ENCODE peak calls at places on chromosomes 7 and 10, in six cellular contexts. One of them, this sample, is unnamed.

GRCh38 chr7:142357953-142358520 is 100.2 kb upstream of the PRSS58 start:
- DNase-seq in HepG2: peak
- DNase-seq in GM12878: peak
- DNase-seq in endothelial cell of umbilical vein: peak
- DNase-seq in K562: peak
- DNase-seq in A549: peak
- DNase-seq in this sample: peak

GRCh38 chr10:607545-608196 is 81.8 kb downstream of the DIP2C start:
- DNase-seq in HepG2: no peak
- DNase-seq in GM12878: no peak
- DNase-seq in endothelial cell of umbilical vein: no peak
- DNase-seq in K562: no peak
- DNase-seq in A549: no peak
- DNase-seq in this sample: no peak

GRCh38 chr10:130265542-130265941 is 129.4 kb downstream of the GLRX3 start:
- DNase-seq in HepG2: no peak
- DNase-seq in GM12878: no peak
- DNase-seq in endothelial cell of umbilical vein: no peak
- DNase-seq in K562: no peak
- DNase-seq in A549: no peak
- DNase-seq in this sample: no peak

GRCh38 chr10:110398419-110399162 is 93.9 kb upstream of the SMNDC1 start:
- DNase-seq in HepG2: peak
- DNase-seq in GM12878: no peak
- DNase-seq in endothelial cell of umbilical vein: peak
- DNase-seq in K562: no peak
- DNase-seq in A549: peak
- DNase-seq in this sample: peak

GRCh38 chr7:92436843-92437445 is 10.3 kb upstream of the GATAD1 start:
- DNase-seq in HepG2: no peak
- DNase-seq in GM12878: no peak
- DNase-seq in endothelial cell of umbilical vein: no peak
- DNase-seq in K562: no peak
- DNase-seq in A549: no peak
- DNase-seq in this sample: no peak

GRCh38 chr10:94546616-94547175 is 1.1 kb downstream of the HELLS start:
- DNase-seq in HepG2: no peak
- DNase-seq in GM12878: peak
- DNase-seq in endothelial cell of umbilical vein: peak
- DNase-seq in K562: peak
- DNase-seq in A549: peak
- DNase-seq in this sample: peak

GRCh38 chr7:78226059-78226658 is 427.6 kb downstream of the PHTF2 start:
- DNase-seq in HepG2: peak
- DNase-seq in GM12878: no peak
- DNase-seq in endothelial cell of umbilical vein: peak
- DNase-seq in K562: peak
- DNase-seq in A549: peak
- DNase-seq in this sample: peak

GRCh38 chr7:41918597-41918996 is 215.7 kb upstream of the INHBA start:
- DNase-seq in HepG2: no peak
- DNase-seq in GM12878: no peak
- DNase-seq in endothelial cell of umbilical vein: no peak
- DNase-seq in K562: no peak
- DNase-seq in A549: no peak
- DNase-seq in this sample: no peak

GRCh38 chr7:26305869-26306665 is 14.4 kb downstream of the SNX10 start:
- DNase-seq in HepG2: no peak
- DNase-seq in GM12878: no peak
- DNase-seq in endothelial cell of umbilical vein: no peak
- DNase-seq in K562: no peak
- DNase-seq in A549: no peak
- DNase-seq in this sample: no peak

GRCh38 chr10:46325021-46325420 is 38.2 kb downstream of the ANTXRL start:
- DNase-seq in HepG2: no peak
- DNase-seq in GM12878: no peak
- DNase-seq in endothelial cell of umbilical vein: no peak
- DNase-seq in K562: peak
- DNase-seq in A549: no peak
- DNase-seq in this sample: peak

GRCh38 chr10:30531751-30532530 is 97.6 kb downstream of the LYZL2 start:
- DNase-seq in HepG2: no peak
- DNase-seq in GM12878: no peak
- DNase-seq in endothelial cell of umbilical vein: no peak
- DNase-seq in K562: no peak
- DNase-seq in A549: no peak
- DNase-seq in this sample: peak

GRCh38 chr10:20855398-20856038 is 41.6 kb downstream of the NEBL start:
- DNase-seq in HepG2: peak
- DNase-seq in GM12878: no peak
- DNase-seq in endothelial cell of umbilical vein: peak
- DNase-seq in K562: no peak
- DNase-seq in A549: no peak
- DNase-seq in this sample: peak

GRCh38 chr7:92343719-92344118 is 97.9 kb downstream of the ANKIB1 start:
- DNase-seq in HepG2: no peak
- DNase-seq in GM12878: no peak
- DNase-seq in endothelial cell of umbilical vein: no peak
- DNase-seq in K562: no peak
- DNase-seq in A549: no peak
- DNase-seq in this sample: no peak

GRCh38 chr7:20783131-20783715 is 3.5 kb downstream of the SP8 start:
- DNase-seq in HepG2: no peak
- DNase-seq in GM12878: no peak
- DNase-seq in endothelial cell of umbilical vein: peak
- DNase-seq in K562: no peak
- DNase-seq in A549: no peak
- DNase-seq in this sample: no peak
- H3K4me3 ChIP-seq in HepG2: no peak
- H3K4me3 ChIP-seq in GM12878: no peak
- H3K4me3 ChIP-seq in endothelial cell of umbilical vein: no peak
- H3K4me3 ChIP-seq in K562: no peak
- H3K4me3 ChIP-seq in A549: no peak
- H3K4me3 ChIP-seq in this sample: no peak

GRCh38 chr10:12483996-12484944 is 134.9 kb downstream of the CAMK1D start:
- DNase-seq in HepG2: no peak
- DNase-seq in GM12878: no peak
- DNase-seq in endothelial cell of umbilical vein: no peak
- DNase-seq in K562: no peak
- DNase-seq in A549: no peak
- DNase-seq in this sample: no peak

GRCh38 chr10:12481956-12482355 is 132.6 kb downstream of the CAMK1D start:
- DNase-seq in HepG2: no peak
- DNase-seq in GM12878: no peak
- DNase-seq in endothelial cell of umbilical vein: no peak
- DNase-seq in K562: no peak
- DNase-seq in A549: no peak
- DNase-seq in this sample: no peak

GRCh38 chr10:12484945-12485805 is 135.8 kb downstream of the CAMK1D start:
- DNase-seq in HepG2: peak
- DNase-seq in GM12878: peak
- DNase-seq in endothelial cell of umbilical vein: no peak
- DNase-seq in K562: no peak
- DNase-seq in A549: no peak
- DNase-seq in this sample: peak

GRCh38 chr10:12480440-12480839 is 131.1 kb downstream of the CAMK1D start:
- DNase-seq in HepG2: no peak
- DNase-seq in GM12878: no peak
- DNase-seq in endothelial cell of umbilical vein: no peak
- DNase-seq in K562: no peak
- DNase-seq in A549: no peak
- DNase-seq in this sample: no peak

GRCh38 chr10:12482586-12482985 is 133.2 kb downstream of the CAMK1D start:
- DNase-seq in HepG2: no peak
- DNase-seq in GM12878: no peak
- DNase-seq in endothelial cell of umbilical vein: no peak
- DNase-seq in K562: no peak
- DNase-seq in A549: no peak
- DNase-seq in this sample: no peak
- TF ChIP-seq MYC in HepG2: no peak
- TF ChIP-seq MYC in GM12878: no peak
- TF ChIP-seq MYC in endothelial cell of umbilical vein: no peak
- TF ChIP-seq MYC in K562: no peak
- TF ChIP-seq MYC in A549: no peak
- TF ChIP-seq MYC in this sample: no peak

DNA sequence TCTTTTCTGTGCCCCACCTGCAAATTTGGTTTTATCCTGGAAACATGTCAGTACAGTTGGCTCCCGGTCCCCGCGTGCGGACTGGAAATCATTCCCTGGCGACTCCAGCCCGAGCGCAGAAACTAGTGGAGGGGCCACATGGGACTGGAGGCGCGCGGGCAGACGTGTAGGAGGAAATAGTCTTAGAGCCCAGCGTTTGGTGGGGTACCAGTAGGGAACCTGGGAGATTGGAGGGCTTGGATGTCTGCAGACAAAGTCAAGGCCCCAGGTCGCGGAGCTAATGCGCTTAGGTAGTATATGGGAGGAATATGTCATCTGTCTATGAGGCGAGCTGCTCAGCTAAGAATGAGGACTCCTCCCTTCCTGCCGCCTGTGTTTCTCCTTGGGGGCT is 1.3 kb downstream of the GALNT17 start:
- DNase-seq in HepG2: no peak
- DNase-seq in GM12878: no peak
- DNase-seq in endothelial cell of umbilical vein: no peak
- DNase-seq in K562: no peak
- DNase-seq in A549: no peak
- DNase-seq in this sample: no peak
- H3K4me3 ChIP-seq in HepG2: no peak
- H3K4me3 ChIP-seq in GM12878: no peak
- H3K4me3 ChIP-seq in endothelial cell of umbilical vein: no peak
- H3K4me3 ChIP-seq in K562: no peak
- H3K4me3 ChIP-seq in A549: no peak
- H3K4me3 ChIP-seq in this sample: no peak

GRCh38 chr10:45000138-45000763 is 472 bp upstream of the ZNF22 start:
- DNase-seq in HepG2: no peak
- DNase-seq in GM12878: no peak
- DNase-seq in endothelial cell of umbilical vein: peak
- DNase-seq in K562: no peak
- DNase-seq in A549: no peak
- DNase-seq in this sample: peak

GRCh38 chr10:45001382-45002148 is 842 bp downstream of the ZNF22 start:
- DNase-seq in HepG2: no peak
- DNase-seq in GM12878: peak
- DNase-seq in endothelial cell of umbilical vein: peak
- DNase-seq in K562: peak
- DNase-seq in A549: peak
- DNase-seq in this sample: peak

GRCh38 chr10:45003432-45004000 is 2.8 kb downstream of the ZNF22 start:
- DNase-seq in HepG2: no peak
- DNase-seq in GM12878: no peak
- DNase-seq in endothelial cell of umbilical vein: no peak
- DNase-seq in K562: no peak
- DNase-seq in A549: no peak
- DNase-seq in this sample: peak

GRCh38 chr10:44998146-44998631 is 2.5 kb upstream of the ZNF22 start:
- DNase-seq in HepG2: no peak
- DNase-seq in GM12878: no peak
- DNase-seq in endothelial cell of umbilical vein: no peak
- DNase-seq in K562: no peak
- DNase-seq in A549: no peak
- DNase-seq in this sample: peak

DNA sequence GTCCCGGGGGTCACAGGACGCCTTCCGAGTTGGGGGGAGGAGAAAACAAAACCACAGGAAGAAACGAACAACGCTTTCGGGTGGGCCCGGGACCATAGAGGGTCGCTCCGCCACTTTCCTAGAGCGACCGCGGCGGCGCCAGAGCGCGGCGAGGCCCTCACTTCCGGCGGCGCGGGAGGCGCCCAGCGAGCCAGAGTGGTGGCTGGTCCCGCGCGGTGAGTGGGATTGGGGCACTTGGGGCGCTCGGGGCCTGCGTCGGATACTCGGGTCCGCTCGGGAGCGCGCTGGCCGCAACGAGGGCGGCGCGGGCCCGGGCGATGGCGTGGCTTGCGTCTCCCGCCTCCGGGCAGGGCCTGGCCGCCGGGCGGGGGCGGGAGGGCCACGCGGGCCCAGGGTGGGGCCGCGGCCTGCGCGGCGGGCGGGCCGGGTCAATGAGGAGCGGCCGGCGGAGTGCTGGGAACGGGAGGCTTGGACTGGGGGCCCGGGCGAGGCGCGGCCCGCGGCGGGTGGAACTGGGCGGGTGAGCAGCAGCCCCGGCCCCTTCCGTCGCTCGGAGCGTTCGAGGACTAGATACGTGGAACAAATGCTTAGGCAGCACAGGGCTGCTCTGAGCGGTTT is at the start of gene ZNF22:
- DNase-seq in HepG2: no peak
- DNase-seq in GM12878: no peak
- DNase-seq in endothelial cell of umbilical vein: peak
- DNase-seq in K562: peak
- DNase-seq in A549: peak
- DNase-seq in this sample: peak
- TF ChIP-seq MYC in HepG2: no peak
- TF ChIP-seq MYC in GM12878: peak
- TF ChIP-seq MYC in endothelial cell of umbilical vein: peak
- TF ChIP-seq MYC in K562: no peak
- TF ChIP-seq MYC in A549: no peak
- TF ChIP-seq MYC in this sample: peak

GRCh38 chr7:30321089-30321991 is 36.9 kb downstream of the ZNRF2 start:
- DNase-seq in HepG2: no peak
- DNase-seq in GM12878: peak
- DNase-seq in endothelial cell of umbilical vein: no peak
- DNase-seq in K562: no peak
- DNase-seq in A549: no peak
- DNase-seq in this sample: peak
- H3K4me3 ChIP-seq in HepG2: no peak
- H3K4me3 ChIP-seq in GM12878: peak
- H3K4me3 ChIP-seq in endothelial cell of umbilical vein: no peak
- H3K4me3 ChIP-seq in K562: peak
- H3K4me3 ChIP-seq in A549: no peak
- H3K4me3 ChIP-seq in this sample: peak

GRCh38 chr7:148807451-148807850 is 76.6 kb downstream of the EZH2 start:
- DNase-seq in HepG2: no peak
- DNase-seq in GM12878: no peak
- DNase-seq in endothelial cell of umbilical vein: no peak
- DNase-seq in K562: no peak
- DNase-seq in A549: no peak
- DNase-seq in this sample: no peak
- TF ChIP-seq MYC in HepG2: no peak
- TF ChIP-seq MYC in GM12878: no peak
- TF ChIP-seq MYC in endothelial cell of umbilical vein: no peak
- TF ChIP-seq MYC in K562: no peak
- TF ChIP-seq MYC in A549: no peak
- TF ChIP-seq MYC in this sample: no peak

DNA sequence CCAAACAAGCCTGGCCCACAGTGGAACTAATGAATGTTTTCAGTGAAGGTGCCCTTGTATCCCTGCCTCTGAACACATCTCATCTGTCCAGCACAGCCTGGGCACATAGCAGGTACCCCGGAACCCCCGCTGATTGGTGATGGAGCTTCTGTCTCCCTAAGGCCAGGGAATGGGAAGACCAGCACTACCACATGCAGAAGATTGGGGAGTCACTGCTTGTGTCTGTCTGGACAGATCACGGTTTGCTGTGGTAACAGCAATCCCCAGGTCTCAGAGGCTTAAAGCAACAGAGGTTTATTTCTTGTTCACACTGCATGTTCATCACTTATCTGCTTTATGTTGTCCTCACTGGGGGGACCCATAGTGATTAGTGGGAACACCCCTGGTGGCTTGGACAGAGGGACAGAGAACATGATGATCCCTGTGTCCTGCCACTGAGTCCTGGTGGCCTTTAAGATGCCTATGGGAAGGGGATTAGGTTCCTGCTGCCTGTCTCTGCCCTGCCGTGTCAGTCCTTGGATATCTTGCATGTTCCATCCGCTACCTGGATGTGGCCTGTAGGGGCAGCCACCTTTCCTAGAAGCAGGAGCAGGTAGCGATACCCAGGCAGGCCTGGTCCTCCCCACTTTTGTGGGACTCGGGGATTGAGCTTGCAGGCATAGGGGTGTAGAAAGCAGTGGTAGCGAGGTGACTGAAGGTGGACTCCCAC is 3.6 kb downstream of the TSPAN14 start:
- DNase-seq in HepG2: peak
- DNase-seq in GM12878: no peak
- DNase-seq in endothelial cell of umbilical vein: no peak
- DNase-seq in K562: no peak
- DNase-seq in A549: no peak
- DNase-seq in this sample: no peak
- H3K4me3 ChIP-seq in HepG2: peak
- H3K4me3 ChIP-seq in GM12878: peak
- H3K4me3 ChIP-seq in endothelial cell of umbilical vein: no peak
- H3K4me3 ChIP-seq in K562: no peak
- H3K4me3 ChIP-seq in A549: peak
- H3K4me3 ChIP-seq in this sample: no peak